ENCODE peak calls at places on chromosomes 5 and 9, in four cellular contexts. J, V, T and H are unnamed samples.

GRCh38 chr5:8953911-8954310 is 592.0 kb downstream of the SEMA5A start:
- DNase-seq in J (no peak), V (no peak), T (no peak), H (no peak)

GRCh38 chr5:100797863-100798262 is 105.2 kb downstream of the ST8SIA4 start:
- DNase-seq in J (no peak), V (peak; percentile 47), T (no peak), H (no peak)

GRCh38 chr9:73037613-73038012 is 84.8 kb upstream of the ALDH1A1 start:
- DNase-seq in J (no peak), V (no peak), T (no peak), H (no peak)

GRCh38 chr5:147481857-147482256 is 28.0 kb downstream of the DPYSL3 start:
- DNase-seq in J (no peak), V (no peak), T (no peak), H (no peak)

GRCh38 chr9:31188496-31188895 is 1195.9 kb upstream of the ACO1 start:
- DNase-seq in J (no peak), V (no peak), T (no peak), H (no peak)

GRCh38 chr9:127754099-127754760 is 19.1 kb upstream of the TOR2A start:
- DNase-seq in J (no peak), V (no peak), T (no peak), H (no peak)

GRCh38 chr9:131478421-131478868 is 24.3 kb upstream of the POMT1 start:
- DNase-seq in J (peak; percentile 59), V (no peak), T (peak; percentile 59), H (peak; percentile 55)

GRCh38 chr9:16485575-16486321 is 384.7 kb downstream of the BNC2 start:
- DNase-seq in J (no peak), V (no peak), T (no peak), H (no peak)

GRCh38 chr5:36150676-36151433 is 832 bp downstream of the LMBRD2 start:
- DNase-seq in J (no peak), V (no peak), T (peak; percentile 63), H (peak; percentile 18)

GRCh38 chr9:125650271-125650737 is 56.7 kb downstream of the MAPKAP1 start:
- DNase-seq in J (no peak), V (no peak), T (no peak), H (no peak)

GRCh38 chr5:143782588-143783386 is 29.2 kb upstream of the HMHB1 start:
- DNase-seq in J (no peak), V (no peak), T (no peak), H (no peak)

GRCh38 chr9:101072259-101072658 is 43.7 kb downstream of the PLPPR1 start:
- DNase-seq in J (no peak), V (no peak), T (no peak), H (no peak)